ENCODE peak calls at places on chromosomes 12 and 14, in five cellular contexts. A is pancreas, G is HL-60, J is skeletal muscle cell, O is cardiac muscle cell. Y is an unnamed sample.

GRCh38 chr14:76720382-76720813 is 40.9 kb upstream of the VASH1 start:
- DNase-seq in A (no peak), G (peak), J (no peak), O (peak), Y (no peak)

GRCh38 chr14:34857689-34858449 is 17.3 kb downstream of the BAZ1A start:
- DNase-seq in A (no peak), G (no peak), J (no peak), O (no peak), Y (peak)

GRCh38 chr12:77924703-77925102 is 94.0 kb downstream of the NAV3 start:
- DNase-seq in A (no peak), G (no peak), J (no peak), O (peak), Y (no peak)

GRCh38 chr14:67515386-67516079 is 17.6 kb upstream of the PLEKHH1 start:
- DNase-seq in A (peak), G (no peak), J (no peak), O (peak), Y (no peak)

GRCh38 chr14:24481622-24482324 is 26.3 kb downstream of the CMA1 start:
- DNase-seq in A (peak), G (no peak), J (no peak), O (peak), Y (no peak)

GRCh38 chr14:21672116-21672515 is 1.5 kb downstream of the OR4E1 start:
- DNase-seq in A (no peak), G (no peak), J (no peak), O (peak), Y (no peak)

GRCh38 chr12:6285532-6286306 is 24.8 kb upstream of the PLEKHG6 start:
- DNase-seq in A (no peak), G (no peak), J (no peak), O (no peak), Y (no peak)

GRCh38 chr14:99093532-99094517 is 178.2 kb downstream of the BCL11B start:
- DNase-seq in A (no peak), G (no peak), J (peak), O (no peak), Y (no peak)

GRCh38 chr12:113684053-113684907 is 212.6 kb upstream of the LHX5 start:
- DNase-seq in A (no peak), G (no peak), J (no peak), O (peak), Y (no peak)

GRCh38 chr12:79302171-79302841 is 388.5 kb downstream of the PAWR start:
- DNase-seq in A (no peak), G (no peak), J (no peak), O (peak), Y (no peak)

GRCh38 chr12:126891789-126892188 is 1375.2 kb upstream of the TMEM132C start:
- DNase-seq in A (no peak), G (no peak), J (no peak), O (no peak), Y (no peak)

GRCh38 chr12:509494-509893 is 49.8 kb downstream of the B4GALNT3 start:
- DNase-seq in A (no peak), G (no peak), J (no peak), O (peak), Y (no peak)

GRCh38 chr12:119319638-119320037 is 14.9 kb upstream of the CCDC60 start:
- DNase-seq in A (no peak), G (no peak), J (no peak), O (no peak), Y (no peak)

GRCh38 chr12:34299802-34300193 is 277.5 kb downstream of the ALG10 start:
- DNase-seq in A (no peak), G (no peak), J (no peak), O (no peak), Y (no peak)

GRCh38 chr12:27176765-27177164 is 67.3 kb upstream of the STK38L start:
- DNase-seq in A (no peak), G (peak), J (peak), O (peak), Y (no peak)

GRCh38 chr12:5599378-5599777 is 167.5 kb downstream of the NTF3 start:
- DNase-seq in A (no peak), G (no peak), J (no peak), O (no peak), Y (no peak)

GRCh38 chr12:52201520-52201839 is 9.7 kb upstream of the KRT80 start:
- DNase-seq in A (peak), G (no peak), J (no peak), O (no peak), Y (no peak)

GRCh38 chr12:29230800-29231560 is 81.9 kb downstream of the FAR2 start:
- DNase-seq in A (no peak), G (no peak), J (no peak), O (no peak), Y (no peak)

GRCh38 chr12:55816876-55817351 is 610 bp downstream of the SARNP start:
- DNase-seq in A (no peak), G (no peak), J (no peak), O (no peak), Y (no peak)

GRCh38 chr14:21543426-21544350 is 17.5 kb upstream of the SALL2 start:
- DNase-seq in A (no peak), G (no peak), J (no peak), O (no peak), Y (no peak)

GRCh38 chr12:110037315-110037714 is 11.0 kb downstream of the C12orf76 start:
- DNase-seq in A (no peak), G (no peak), J (no peak), O (no peak), Y (no peak)

GRCh38 chr12:83476006-83476405 is 789.3 kb downstream of the TMTC2 start:
- DNase-seq in A (no peak), G (no peak), J (no peak), O (no peak), Y (no peak)

GRCh38 chr12:41709463-41710285 is 435.0 kb downstream of the GXYLT1 start:
- DNase-seq in A (no peak), G (no peak), J (no peak), O (no peak), Y (no peak)

GRCh38 chr12:12091977-12092663 is 21.4 kb downstream of the BCL2L14 start:
- DNase-seq in A (no peak), G (no peak), J (no peak), O (no peak), Y (no peak)

GRCh38 chr14:20482382-20482781 is 13.2 kb downstream of the PNP start:
- DNase-seq in A (no peak), G (no peak), J (no peak), O (no peak), Y (no peak)

GRCh38 chr12:120368789-120369475 is at the start of gene MSI1:
- DNase-seq in A (peak), G (no peak), J (no peak), O (no peak), Y (no peak)